ENCODE peak calls at places on chromosomes 4 and X, in eight cellular contexts. R, B, E, T, I, Z, Q and D are unnamed samples.

GRCh38 chrX:131046596-131046995 is 11.6 kb upstream of the ARHGAP36 start:
- DNase-seq in I (no peak), Q (no peak), T (no peak), E (no peak), B (no peak), R (no peak), Z (no peak), D (no peak)

GRCh38 chr4:22483551-22483981 is 32.3 kb downstream of the ADGRA3 start:
- DNase-seq in E (no peak), T (no peak), I (no peak), Q (no peak), R (no peak), Z (no peak), B (no peak), D (no peak)

GRCh38 chr4:176964116-176964691 is 171.5 kb upstream of the VEGFC start:
- DNase-seq in I (no peak), T (no peak), Q (no peak), Z (no peak), R (no peak), B (no peak), E (no peak), D (peak; percentile 6)

GRCh38 chr4:69984030-69984443 is 11.7 kb upstream of the STATH start:
- DNase-seq in B (no peak), E (no peak), Q (no peak), R (peak; percentile 16), Z (no peak), T (no peak), I (no peak), D (no peak)

GRCh38 chr4:142265536-142265935 is 580.6 kb downstream of the INPP4B start:
- DNase-seq in I (no peak), T (no peak), R (no peak), Q (no peak), E (no peak), Z (no peak), B (no peak), D (no peak)

GRCh38 chr4:7735395-7735794 is 204.3 kb downstream of the AFAP1 start:
- DNase-seq in R (no peak), I (no peak), B (no peak), Q (no peak), E (no peak), T (no peak), Z (no peak), D (no peak)

GRCh38 chr4:22416403-22416802 is 99.5 kb downstream of the ADGRA3 start:
- DNase-seq in Z (no peak), B (no peak), T (no peak), Q (no peak), R (no peak), E (no peak), I (no peak), D (no peak)

GRCh38 chr4:108651068-108651794 is 832 bp downstream of the OSTC start:
- DNase-seq in I (no peak), R (no peak), Q (no peak), E (no peak), B (no peak), Z (no peak), T (peak; percentile 22), D (peak; percentile 39)

GRCh38 chrX:331772-332495 is 13.3 kb upstream of the GTPBP6 start:
- DNase-seq in Z (peak; percentile 76), E (peak; percentile 20), R (no peak), Q (peak; percentile 56), B (peak; percentile 53), T (no peak), I (peak; percentile 70), D (no peak)

GRCh38 chr4:102606846-102607440 is 105.8 kb downstream of the NFKB1 start:
- DNase-seq in B (no peak), E (no peak), I (no peak), T (no peak), Z (no peak), Q (no peak), R (no peak), D (no peak)

GRCh38 chrX:38275615-38276014 is 51.7 kb downstream of the RPGR start:
- DNase-seq in Z (no peak), B (no peak), I (no peak), E (no peak), Q (no peak), R (no peak), T (no peak), D (no peak)

GRCh38 chr4:38266616-38267015 is 306.4 kb downstream of the PTTG2 start:
- DNase-seq in B (no peak), R (peak; percentile 17), Z (no peak), Q (no peak), I (no peak), T (no peak), E (no peak), D (no peak)

GRCh38 chrX:44245730-44246129 is 97.7 kb downstream of the EFHC2 start:
- DNase-seq in Z (no peak), R (no peak), Q (no peak), B (no peak), E (no peak), T (no peak), I (no peak), D (peak; percentile 24)

GRCh38 chr4:156312261-156312847 is 358.7 kb upstream of the CTSO start:
- DNase-seq in Z (no peak), E (no peak), R (no peak), Q (no peak), B (no peak), T (no peak), I (no peak), D (no peak)

GRCh38 chrX:136061302-136061701 is 76.1 kb downstream of the SLC9A6 start:
- DNase-seq in Q (peak; percentile 66), E (no peak), T (no peak), R (no peak), I (no peak), B (no peak), Z (no peak), D (no peak)

GRCh38 chr4:124426279-124426678 is 286.3 kb downstream of the ANKRD50 start:
- DNase-seq in R (no peak), T (no peak), I (no peak), E (no peak), Z (no peak), Q (no peak), B (no peak), D (no peak)

GRCh38 chr4:175411251-175411650 is 400.8 kb downstream of the GPM6A start:
- DNase-seq in E (no peak), I (no peak), R (no peak), Q (no peak), T (no peak), Z (no peak), B (no peak), D (no peak)

GRCh38 chr4:150236626-150237025 is 158.4 kb downstream of the DCLK2 start:
- DNase-seq in B (no peak), R (no peak), I (no peak), T (no peak), E (no peak), Z (no peak), Q (no peak), D (no peak)
- H3K4me1 ChIP-seq in B (no peaks in the 10 kb centered on the region), R (peaks cover 14% of the 10 kb centered on the region), I (no peaks in the 10 kb centered on the region), T (peaks cover 39% of the 10 kb centered on the region), E (no peaks in the 10 kb centered on the region), Z (peaks cover 4% of the 10 kb centered on the region), Q (peaks cover 3% of the 10 kb centered on the region), D (no peaks in the 10 kb centered on the region)

DNA sequence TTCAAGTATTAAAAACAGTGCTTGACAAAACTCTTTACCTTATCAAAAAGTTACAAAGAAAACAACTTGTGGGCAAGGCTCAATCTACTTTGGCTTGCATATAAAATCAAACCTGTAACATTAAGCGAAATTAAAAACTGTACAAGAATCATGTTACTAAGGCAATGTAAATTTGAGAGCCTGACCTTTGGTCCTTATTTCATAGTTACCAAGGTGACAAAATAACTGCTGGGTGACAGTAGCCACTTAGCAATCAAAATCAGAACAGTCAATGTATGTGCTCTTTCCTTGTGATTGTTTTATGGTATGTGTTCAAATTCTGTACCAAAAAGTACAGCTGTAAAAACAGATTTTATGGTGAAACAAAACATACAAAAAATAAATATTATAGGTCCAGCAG is 204.0 kb downstream of the RASL11B start:
- DNase-seq in R (no peak), E (no peak), B (no peak), Z (no peak), T (no peak), Q (no peak), I (no peak), D (no peak)
- H3K4me1 ChIP-seq in R (peaks cover 7% of the 10 kb centered on the region), E (no peaks in the 10 kb centered on the region), B (no peaks in the 10 kb centered on the region), Z (no peaks in the 10 kb centered on the region), T (no peaks in the 10 kb centered on the region), Q (no peaks in the 10 kb centered on the region), I (no peaks in the 10 kb centered on the region), D (no peaks in the 10 kb centered on the region)

DNA sequence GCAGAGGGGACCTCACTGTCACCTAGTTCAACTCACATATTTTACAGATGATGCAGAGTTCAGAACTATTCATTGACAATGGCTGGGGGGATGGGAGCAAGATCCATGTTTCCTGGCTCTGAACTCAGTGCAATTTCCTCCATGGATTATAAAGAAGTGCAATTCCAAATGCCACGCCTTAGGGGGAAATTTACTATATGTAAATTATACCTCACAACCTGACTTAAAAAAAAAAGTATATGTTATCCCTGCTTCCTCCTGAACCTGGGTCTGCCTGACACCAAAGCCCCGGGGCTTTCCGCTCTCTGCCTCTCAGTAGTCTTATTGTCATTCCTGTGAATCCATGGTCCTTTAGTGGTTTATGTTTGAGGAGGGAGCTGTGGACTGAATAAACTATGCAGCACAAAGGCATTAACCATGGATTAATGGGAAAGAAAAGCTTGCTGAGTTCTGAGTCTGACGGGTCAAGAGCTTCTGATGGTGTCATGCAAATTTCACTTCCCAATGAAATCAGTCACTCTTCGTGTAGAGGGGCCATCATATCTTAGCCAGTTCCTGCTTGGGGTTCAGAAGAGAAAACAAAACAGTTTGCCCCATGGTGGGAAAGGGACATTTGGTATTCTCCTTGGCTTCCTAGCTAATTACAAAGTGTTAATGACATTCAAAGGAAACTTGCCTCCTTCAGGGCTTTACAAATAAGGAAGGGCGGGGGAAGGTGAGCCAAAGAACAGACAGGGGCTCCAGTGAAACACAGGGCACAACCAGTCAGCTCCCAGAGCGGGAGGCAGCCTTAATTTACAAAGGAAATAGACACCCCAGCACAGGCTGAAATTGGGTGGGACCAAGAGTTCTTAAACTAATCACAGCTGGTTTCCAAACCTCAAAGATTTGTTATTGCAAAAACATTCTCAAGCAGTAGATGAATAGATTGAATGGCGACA is 14.3 kb downstream of the FAM9C start:
- DNase-seq in T (no peak), B (no peak), E (no peak), Q (no peak), I (no peak), R (peak; percentile 59), Z (no peak), D (no peak)
- H3K4me1 ChIP-seq in T (peaks cover 27% of the 10 kb centered on the region), B (no peaks in the 10 kb centered on the region), E (no peaks in the 10 kb centered on the region), Q (peaks cover 5% of the 10 kb centered on the region), I (no peaks in the 10 kb centered on the region), R (peaks cover 56% of the 10 kb centered on the region), Z (peaks cover 12% of the 10 kb centered on the region), D (peaks cover 46% of the 10 kb centered on the region)

GRCh38 chr4:15575951-15576350 is 79.2 kb downstream of the FBXL5 start:
- DNase-seq in B (no peak), R (no peak), E (no peak), Z (no peak), I (no peak), T (no peak), Q (no peak), D (no peak)
- H3K4me1 ChIP-seq in B (no peaks in the 10 kb centered on the region), R (no peaks in the 10 kb centered on the region), E (no peaks in the 10 kb centered on the region), Z (no peaks in the 10 kb centered on the region), I (no peaks in the 10 kb centered on the region), T (no peaks in the 10 kb centered on the region), Q (no peaks in the 10 kb centered on the region), D (no peaks in the 10 kb centered on the region)